ENCODE peak calls at places on chromosome 4, in seven cellular contexts. One of them, this sample, is unnamed. For H3K4me1 and H3K27me3, the result is how much of the 10 kb centered on the place peaks cover.

GRCh38 chr4:106136777-106137331 is 179.2 kb downstream of the TBCK start:
- DNase-seq in hepatocyte: no peak
- DNase-seq in GM23338: no peak
- DNase-seq in pancreas: no peak
- DNase-seq in H1: no peak
- DNase-seq in ovary: no peak
- DNase-seq in upper lobe of right lung: no peak
- DNase-seq in this sample: no peak

GRCh38 chr4:19930742-19931141 is 321.0 kb upstream of the SLIT2 start:
- DNase-seq in hepatocyte: no peak
- DNase-seq in GM23338: no peak
- DNase-seq in pancreas: no peak
- DNase-seq in H1: no peak
- DNase-seq in ovary: no peak
- DNase-seq in upper lobe of right lung: no peak
- DNase-seq in this sample: no peak

GRCh38 chr4:685681-686218 is 3.2 kb downstream of the SLC49A3 start:
- DNase-seq in hepatocyte: no peak
- DNase-seq in GM23338: no peak
- DNase-seq in pancreas: no peak
- DNase-seq in H1: no peak
- DNase-seq in ovary: no peak
- DNase-seq in upper lobe of right lung: no peak
- DNase-seq in this sample: no peak

GRCh38 chr4:89303989-89304388 is 3.6 kb downstream of the GPRIN3 start:
- DNase-seq in hepatocyte: no peak
- DNase-seq in GM23338: no peak
- DNase-seq in pancreas: no peak
- DNase-seq in H1: no peak
- DNase-seq in ovary: no peak
- DNase-seq in upper lobe of right lung: no peak
- DNase-seq in this sample: no peak

GRCh38 chr4:156815717-156816319 is 155.8 kb downstream of the PDGFC start:
- DNase-seq in hepatocyte: peak
- DNase-seq in GM23338: no peak
- DNase-seq in pancreas: no peak
- DNase-seq in H1: no peak
- DNase-seq in ovary: no peak
- DNase-seq in upper lobe of right lung: no peak
- DNase-seq in this sample: no peak

GRCh38 chr4:94175553-94176260 is 32.0 kb upstream of the SMARCAD1 start:
- DNase-seq in hepatocyte: no peak
- DNase-seq in GM23338: no peak
- DNase-seq in pancreas: no peak
- DNase-seq in H1: no peak
- DNase-seq in ovary: no peak
- DNase-seq in upper lobe of right lung: no peak
- DNase-seq in this sample: peak

GRCh38 chr4:81906905-81907304 is 435.2 kb upstream of the RASGEF1B start:
- DNase-seq in hepatocyte: no peak
- DNase-seq in GM23338: no peak
- DNase-seq in pancreas: no peak
- DNase-seq in H1: no peak
- DNase-seq in ovary: no peak
- DNase-seq in upper lobe of right lung: no peak
- DNase-seq in this sample: no peak

GRCh38 chr4:109009909-109010308 is 247.1 kb upstream of the ETNPPL start:
- DNase-seq in hepatocyte: peak
- DNase-seq in GM23338: no peak
- DNase-seq in pancreas: no peak
- DNase-seq in H1: no peak
- DNase-seq in ovary: no peak
- DNase-seq in upper lobe of right lung: no peak
- DNase-seq in this sample: no peak

GRCh38 chr4:67635331-67635730 is 65.6 kb downstream of the UBA6 start:
- DNase-seq in hepatocyte: no peak
- DNase-seq in GM23338: no peak
- DNase-seq in pancreas: no peak
- DNase-seq in H1: no peak
- DNase-seq in ovary: no peak
- DNase-seq in upper lobe of right lung: no peak
- DNase-seq in this sample: no peak

GRCh38 chr4:14225683-14226207 is 598.2 kb upstream of the BOD1L1 start:
- DNase-seq in hepatocyte: peak
- DNase-seq in GM23338: no peak
- DNase-seq in pancreas: no peak
- DNase-seq in H1: no peak
- DNase-seq in ovary: no peak
- DNase-seq in upper lobe of right lung: no peak
- DNase-seq in this sample: no peak

GRCh38 chr4:172045981-172046380 is 232.8 kb downstream of the GALNTL6 start:
- DNase-seq in hepatocyte: no peak
- DNase-seq in GM23338: no peak
- DNase-seq in pancreas: no peak
- DNase-seq in H1: no peak
- DNase-seq in ovary: no peak
- DNase-seq in upper lobe of right lung: no peak
- DNase-seq in this sample: no peak

GRCh38 chr4:102657206-102657605 is 103.6 kb downstream of the MANBA start:
- DNase-seq in hepatocyte: no peak
- DNase-seq in GM23338: no peak
- DNase-seq in pancreas: no peak
- DNase-seq in H1: no peak
- DNase-seq in ovary: no peak
- DNase-seq in upper lobe of right lung: no peak
- DNase-seq in this sample: no peak

DNA sequence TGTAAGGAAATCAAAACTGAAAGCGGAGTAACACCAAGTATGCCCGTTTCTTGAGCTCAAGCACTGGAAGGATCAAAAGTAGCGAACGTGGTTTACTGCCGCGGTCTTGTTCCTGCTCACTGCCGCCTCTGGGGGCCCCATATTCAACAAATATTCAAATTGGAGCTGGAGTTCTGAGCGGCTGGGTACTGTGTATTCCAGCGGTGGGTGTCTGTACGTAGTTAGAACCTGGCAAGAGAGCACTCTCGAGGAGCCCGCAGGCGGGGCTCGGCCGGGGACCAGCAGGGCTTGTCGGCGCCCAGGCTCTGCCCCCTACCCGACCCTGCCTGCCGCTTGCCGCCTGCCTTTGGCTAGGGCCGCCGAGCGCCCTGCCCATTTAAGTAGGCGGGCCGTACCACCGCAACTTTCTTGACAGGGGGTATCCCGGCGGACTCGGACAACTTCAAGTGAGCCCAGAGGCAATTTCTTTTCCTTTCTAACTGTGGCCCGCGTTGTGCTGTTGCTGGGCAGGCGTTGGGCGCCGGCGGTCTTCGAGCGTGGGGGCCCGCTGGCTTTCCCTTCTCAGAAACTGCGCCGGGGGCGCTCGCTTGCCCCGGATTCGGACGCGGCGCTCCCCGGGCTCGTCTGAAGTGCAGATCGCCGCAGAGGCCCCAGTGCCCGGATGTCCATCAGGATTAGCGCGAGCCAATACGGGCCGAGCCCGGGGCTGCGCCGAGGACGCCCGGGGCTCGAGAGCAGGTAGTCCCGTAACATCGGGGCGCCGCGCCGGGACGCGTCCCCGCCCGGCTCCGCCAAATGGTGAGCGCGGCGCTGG is 71.9 kb downstream of the AFF1 start:
- DNase-seq in hepatocyte: peak
- DNase-seq in GM23338: peak
- DNase-seq in pancreas: peak
- DNase-seq in H1: peak
- DNase-seq in ovary: peak
- DNase-seq in upper lobe of right lung: peak
- DNase-seq in this sample: peak
- H3K4me1 ChIP-seq in hepatocyte: under half
- H3K4me1 ChIP-seq in GM23338: half or more
- H3K4me1 ChIP-seq in pancreas: under half
- H3K4me1 ChIP-seq in H1: under half
- H3K4me1 ChIP-seq in ovary: under half
- H3K4me1 ChIP-seq in upper lobe of right lung: under half
- H3K4me1 ChIP-seq in this sample: under half

GRCh38 chr4:78299565-78299972 is 242.4 kb downstream of the FRAS1 start:
- DNase-seq in hepatocyte: peak
- DNase-seq in GM23338: no peak
- DNase-seq in pancreas: no peak
- DNase-seq in H1: no peak
- DNase-seq in ovary: no peak
- DNase-seq in upper lobe of right lung: no peak
- DNase-seq in this sample: no peak
- TF ChIP-seq CTCF in hepatocyte: no peak
- TF ChIP-seq CTCF in GM23338: no peak
- TF ChIP-seq CTCF in pancreas: no peak
- TF ChIP-seq CTCF in H1: no peak
- TF ChIP-seq CTCF in ovary: no peak
- TF ChIP-seq CTCF in upper lobe of right lung: no peak
- TF ChIP-seq CTCF in this sample: no peak

DNA sequence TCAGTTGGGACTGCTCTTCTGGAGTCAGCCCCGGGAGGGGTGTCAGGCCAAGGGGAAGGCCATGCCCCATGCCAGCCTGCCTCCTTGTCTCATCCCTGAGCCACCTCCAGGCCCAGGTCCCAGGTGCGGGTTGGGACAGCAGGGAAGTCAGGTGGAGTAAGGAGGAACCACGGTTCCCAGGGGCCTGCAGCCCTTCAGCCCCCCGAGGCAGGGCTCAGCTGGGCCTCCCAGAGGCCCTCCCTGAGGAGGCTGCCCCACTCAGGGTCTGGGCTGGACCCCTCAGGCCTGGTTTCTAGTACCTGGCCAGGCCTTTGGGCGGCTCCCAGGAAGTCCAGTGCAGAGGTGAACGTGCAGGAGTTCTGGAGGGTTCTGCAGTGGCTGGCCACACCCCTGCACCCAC is 23.4 kb upstream of the FGFR3 start:
- DNase-seq in hepatocyte: no peak
- DNase-seq in GM23338: no peak
- DNase-seq in pancreas: no peak
- DNase-seq in H1: no peak
- DNase-seq in ovary: no peak
- DNase-seq in upper lobe of right lung: no peak
- DNase-seq in this sample: no peak
- H3K27me3 ChIP-seq in hepatocyte: under half
- H3K27me3 ChIP-seq in GM23338: under half
- H3K27me3 ChIP-seq in pancreas: under half
- H3K27me3 ChIP-seq in H1: under half
- H3K27me3 ChIP-seq in ovary: under half
- H3K27me3 ChIP-seq in upper lobe of right lung: under half
- H3K27me3 ChIP-seq in this sample: under half

GRCh38 chr4:51855751-51856150 is 12.8 kb downstream of the DCUN1D4 start:
- DNase-seq in hepatocyte: no peak
- DNase-seq in GM23338: no peak
- DNase-seq in pancreas: peak
- DNase-seq in H1: no peak
- DNase-seq in ovary: no peak
- DNase-seq in upper lobe of right lung: no peak
- DNase-seq in this sample: no peak
- H3K4me1 ChIP-seq in hepatocyte: under half
- H3K4me1 ChIP-seq in GM23338: under half
- H3K4me1 ChIP-seq in pancreas: under half
- H3K4me1 ChIP-seq in H1: under half
- H3K4me1 ChIP-seq in ovary: under half
- H3K4me1 ChIP-seq in upper lobe of right lung: under half
- H3K4me1 ChIP-seq in this sample: under half

GRCh38 chr4:2931765-2932560 is 31.2 kb downstream of the NOP14 start:
- DNase-seq in hepatocyte: no peak
- DNase-seq in GM23338: peak
- DNase-seq in pancreas: no peak
- DNase-seq in H1: no peak
- DNase-seq in ovary: no peak
- DNase-seq in upper lobe of right lung: peak
- DNase-seq in this sample: peak
- TF ChIP-seq CTCF in hepatocyte: no peak
- TF ChIP-seq CTCF in GM23338: no peak
- TF ChIP-seq CTCF in pancreas: no peak
- TF ChIP-seq CTCF in H1: peak
- TF ChIP-seq CTCF in ovary: no peak
- TF ChIP-seq CTCF in upper lobe of right lung: peak
- TF ChIP-seq CTCF in this sample: peak